ENCODE peak calls at places on chromosomes 5 and 9, in four cellular contexts. X is stomach, C is fibroblast of lung, W is endothelial cell. T is an unnamed sample.

GRCh38 chr9:125190371-125190801 is 783 bp upstream of the PPP6C start:
- DNase-seq in C (peak; percentile 21), W (no peak), X (no peak), T (peak; percentile 29)

GRCh38 chr9:134959126-134959970 is 41.6 kb upstream of the FCN1 start:
- DNase-seq in C (no peak), X (no peak), W (no peak), T (no peak)

GRCh38 chr5:142748568-142749249 is 21.5 kb upstream of the ARHGAP26 start:
- DNase-seq in C (no peak), X (peak; percentile 64), W (no peak), T (no peak)

GRCh38 chr9:92721548-92721947 is 43.1 kb downstream of the BICD2 start:
- DNase-seq in C (no peak), X (no peak), W (no peak), T (no peak)

GRCh38 chr9:122394265-122395242 is 23.7 kb downstream of the PTGS1 start:
- DNase-seq in X (no peak), W (no peak), C (peak; percentile 88), T (no peak)

GRCh38 chr5:143892908-143893307 is 80.9 kb downstream of the HMHB1 start:
- DNase-seq in X (no peak), C (no peak), W (no peak), T (no peak)

GRCh38 chr5:141714542-141715303 is 32.7 kb upstream of the ARAP3 start:
- DNase-seq in C (no peak), W (no peak), X (no peak), T (no peak)

GRCh38 chr5:142770650-142771609 is 753 bp downstream of the ARHGAP26 start:
- DNase-seq in W (peak; percentile 50), C (peak; percentile 30), X (peak; percentile 64), T (peak; percentile 46)

GRCh38 chr5:142078251-142078650 is 30.3 kb upstream of the NDFIP1 start:
- DNase-seq in W (no peak), C (no peak), X (no peak), T (no peak)

GRCh38 chr9:132114102-132114707 is 34.5 kb upstream of the MED27 start:
- DNase-seq in C (peak; percentile 59), W (peak; percentile 88), X (peak; percentile 61), T (no peak)

GRCh38 chr5:76715734-76716455 is at the start of gene F2R:
- DNase-seq in W (peak; percentile 78), X (peak; percentile 38), C (peak; percentile 91), T (peak; percentile 86)

GRCh38 chr5:122844136-122844915 is 1.1 kb upstream of the SNX24 start:
- DNase-seq in X (peak; percentile 52), W (peak; percentile 3), C (peak; percentile 23), T (peak; percentile 18)

GRCh38 chr9:137715321-137715720 is 96.5 kb downstream of the EHMT1 start:
- DNase-seq in X (no peak), W (no peak), C (no peak), T (no peak)

GRCh38 chr9:131899248-131899882 is 159.5 kb upstream of the RAPGEF1 start:
- DNase-seq in W (no peak), X (no peak), C (no peak), T (no peak)

GRCh38 chr5:68542207-68542606 is 326.7 kb downstream of the PIK3R1 start:
- DNase-seq in C (no peak), W (no peak), X (no peak), T (no peak)

GRCh38 chr9:84397822-84398221 is 57.3 kb upstream of the SLC28A3 start:
- DNase-seq in X (no peak), W (peak; percentile 15), C (peak; percentile 43), T (no peak)

GRCh38 chr9:17528859-17529258 is 50.0 kb upstream of the SH3GL2 start:
- DNase-seq in X (no peak), W (no peak), C (peak; percentile 41), T (no peak)

GRCh38 chr5:59921816-59922215 is 28.3 kb upstream of the PDE4D start:
- DNase-seq in X (no peak), W (no peak), C (no peak), T (no peak)

GRCh38 chr9:113544001-113544340 is 80.4 kb downstream of the RGS3 start:
- DNase-seq in X (no peak), C (no peak), W (no peak), T (no peak)

GRCh38 chr5:66894480-66895240 is 298.5 kb downstream of the MAST4 start:
- DNase-seq in W (no peak), C (peak; percentile 17), X (no peak), T (no peak)

GRCh38 chr5:1746371-1747078 is 53.1 kb downstream of the MRPL36 start:
- DNase-seq in W (no peak), X (no peak), C (no peak), T (no peak)

GRCh38 chr5:166883016-166883415 is 1408.4 kb upstream of the WWC1 start:
- DNase-seq in W (no peak), X (no peak), C (peak; percentile 1), T (no peak)

GRCh38 chr9:137970686-137971476 is 93.3 kb downstream of the CACNA1B start:
- DNase-seq in X (peak; percentile 20), C (no peak), W (no peak), T (no peak)

GRCh38 chr9:72151099-72151498 is 1.9 kb downstream of the GDA start:
- DNase-seq in W (no peak), X (no peak), C (no peak), T (no peak)

GRCh38 chr5:127040779-127041520 is 10.6 kb upstream of the MARCHF3 start:
- DNase-seq in W (no peak), C (no peak), X (peak; percentile 28), T (no peak)

GRCh38 chr9:33921967-33922895 is 105.3 kb downstream of the UBE2R2 start:
- DNase-seq in C (peak; percentile 31), W (peak; percentile 60), X (no peak), T (no peak)

GRCh38 chr5:113574417-113574816 is 60.9 kb downstream of the YTHDC2 start:
- DNase-seq in X (no peak), C (peak; percentile 86), W (no peak), T (no peak)

GRCh38 chr9:80320480-80320879 is 748.7 kb downstream of the TLE4 start:
- DNase-seq in C (no peak), W (no peak), X (no peak), T (no peak)

GRCh38 chr9:125752070-125752628 is 5.0 kb downstream of the PBX3 start:
- DNase-seq in C (no peak), X (no peak), W (no peak), T (no peak)

GRCh38 chr5:31362931-31363568 is 168.8 kb downstream of the DROSHA start:
- DNase-seq in X (no peak), C (no peak), W (no peak), T (no peak)

DNA sequence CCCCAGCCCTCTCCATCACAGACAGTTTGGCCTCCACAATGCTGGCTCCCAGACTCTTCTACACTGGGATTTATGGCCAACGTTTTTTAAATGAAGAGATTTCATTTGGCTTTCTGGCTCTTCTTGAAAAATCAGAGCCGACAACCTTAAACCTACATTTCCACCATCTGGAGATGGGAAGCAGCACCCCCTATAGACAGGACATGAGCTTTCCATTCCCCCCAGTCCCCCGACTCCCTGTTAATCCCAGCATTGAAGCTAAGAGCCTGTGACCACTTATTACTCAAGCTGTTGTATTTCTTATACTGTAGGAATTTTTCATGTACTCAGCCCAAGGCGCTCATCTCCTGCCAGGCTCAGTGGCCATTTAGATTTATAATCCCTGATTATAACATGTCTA is 34.0 kb upstream of the AFAP1L1 start:
- DNase-seq in C (peak; percentile 33), X (no peak), W (no peak), T (no peak)
- TF ChIP-seq CTCF in C (peak; percentile 38), X (no peak), W (no peak), T (no peak)

GRCh38 chr9:130220351-130220750 is 45.2 kb upstream of the HMCN2 start:
- DNase-seq in C (peak; percentile 79), W (no peak), X (no peak), T (no peak)
- TF ChIP-seq CTCF in C (peak; percentile 55), W (no peak), X (no peak), T (no peak)

DNA sequence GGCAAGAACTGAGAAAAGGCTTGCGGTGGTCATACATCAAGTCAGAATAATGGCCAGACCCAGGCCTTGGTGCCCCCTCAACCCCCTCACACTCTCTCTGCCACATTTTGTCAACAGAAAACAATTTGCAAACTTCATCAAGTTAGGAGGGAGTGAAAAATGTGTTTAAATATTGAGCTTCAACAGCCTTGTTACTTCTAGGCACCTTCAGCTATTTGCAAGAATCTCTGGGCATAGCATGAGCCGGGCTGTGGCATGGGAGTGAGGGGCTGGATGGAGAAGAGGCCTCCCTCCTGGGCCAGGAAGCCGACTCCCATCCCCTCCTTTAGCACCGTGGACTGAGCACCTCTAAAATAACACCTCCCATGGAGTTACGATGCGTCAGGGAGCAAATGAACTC is 52.2 kb upstream of the GRHPR start:
- DNase-seq in W (no peak), C (no peak), X (no peak), T (no peak)
- TF ChIP-seq CTCF in W (no peak), C (no peak), X (no peak), T (no peak)

DNA sequence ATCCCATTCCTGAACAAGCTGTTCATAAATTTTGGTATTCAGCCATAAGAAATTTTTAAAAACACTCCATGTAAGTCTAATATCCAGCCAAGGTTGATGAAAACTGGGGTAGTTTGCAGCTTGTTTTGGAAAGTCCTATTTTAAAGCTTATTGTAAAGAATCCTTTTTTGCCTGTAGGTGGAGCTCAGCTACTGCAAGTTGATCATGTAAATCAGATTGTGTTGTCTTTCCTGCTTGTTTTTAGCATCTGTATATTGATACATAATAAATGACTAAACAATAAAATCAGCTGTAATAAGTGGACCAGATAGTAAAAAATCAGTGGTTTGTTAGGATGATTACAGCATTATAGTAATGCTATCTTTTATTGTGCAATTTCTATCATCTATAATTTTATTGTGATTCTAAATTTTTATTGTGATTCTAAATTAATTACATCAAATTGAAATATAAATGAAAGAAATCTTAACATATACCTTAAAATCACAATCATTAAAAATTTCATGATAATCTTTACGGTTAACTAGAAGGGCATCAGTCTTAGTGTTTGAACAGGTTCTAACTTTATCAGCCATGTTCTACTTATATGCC is 42.4 kb downstream of the CWC27 start:
- DNase-seq in X (no peak), W (peak; percentile 6), C (peak; percentile 84), T (peak; percentile 9)
- TF ChIP-seq CTCF in X (peak; percentile 58), W (peak; percentile 75), C (peak; percentile 73), T (peak; percentile 60)

GRCh38 chr9:128558431-128559310 is 6.3 kb downstream of the SPTAN1 start:
- DNase-seq in W (peak; percentile 66), C (peak; percentile 92), X (peak; percentile 87), T (peak; percentile 81)
- TF ChIP-seq CTCF in W (no peak), C (no peak), X (no peak), T (no peak)